ENCODE peak calls at places on chromosome 11, in four cellular contexts. One of them, this sample, is unnamed.
A peak's percentile ranks its signal among the peaks of the same experiment; 100 is the strongest.

GRCh38 chr11:67633758-67634365 is 4.1 kb upstream of the NUDT8 start:
- DNase-seq in astrocyte of the spinal cord: no peak
- DNase-seq in bronchial epithelial cell: no peak
- DNase-seq in IMR-90: no peak
- DNase-seq in this sample: no peak

GRCh38 chr11:100445231-100445735 is 241.8 kb upstream of the ARHGAP42 start:
- DNase-seq in astrocyte of the spinal cord: peak; percentile 63
- DNase-seq in bronchial epithelial cell: peak; percentile 43
- DNase-seq in IMR-90: no peak
- DNase-seq in this sample: no peak

GRCh38 chr11:71420455-71421241 is 27.5 kb downstream of the DHCR7 start:
- DNase-seq in astrocyte of the spinal cord: peak; percentile 41
- DNase-seq in bronchial epithelial cell: peak; percentile 51
- DNase-seq in IMR-90: peak; percentile 55
- DNase-seq in this sample: no peak

GRCh38 chr11:129416080-129416820 is 40.6 kb downstream of the BARX2 start:
- DNase-seq in astrocyte of the spinal cord: no peak
- DNase-seq in bronchial epithelial cell: no peak
- DNase-seq in IMR-90: no peak
- DNase-seq in this sample: no peak

GRCh38 chr11:123238297-123238696 is 43.2 kb upstream of the CLMP start:
- DNase-seq in astrocyte of the spinal cord: peak; percentile 33
- DNase-seq in bronchial epithelial cell: no peak
- DNase-seq in IMR-90: peak; percentile 61
- DNase-seq in this sample: peak; percentile 95

GRCh38 chr11:76030286-76030685 is 176.0 kb downstream of the WNT11 start:
- DNase-seq in astrocyte of the spinal cord: peak; percentile 93
- DNase-seq in bronchial epithelial cell: peak; percentile 89
- DNase-seq in IMR-90: peak; percentile 70
- DNase-seq in this sample: peak; percentile 53

GRCh38 chr11:77590194-77590591 is 440 bp downstream of the AQP11 start:
- DNase-seq in astrocyte of the spinal cord: peak; percentile 35
- DNase-seq in bronchial epithelial cell: peak; percentile 44
- DNase-seq in IMR-90: peak; percentile 46
- DNase-seq in this sample: peak; percentile 20

GRCh38 chr11:76910620-76911414 is 50.1 kb downstream of the ACER3 start:
- DNase-seq in astrocyte of the spinal cord: no peak
- DNase-seq in bronchial epithelial cell: no peak
- DNase-seq in IMR-90: no peak
- DNase-seq in this sample: peak; percentile 14

GRCh38 chr11:117072517-117073218 is 25.6 kb downstream of the SIK3 start:
- DNase-seq in astrocyte of the spinal cord: peak; percentile 92
- DNase-seq in bronchial epithelial cell: peak; percentile 96
- DNase-seq in IMR-90: peak; percentile 96
- DNase-seq in this sample: peak; percentile 75

GRCh38 chr11:34299962-34300350 is 57.9 kb downstream of the ABTB2 start:
- DNase-seq in astrocyte of the spinal cord: no peak
- DNase-seq in bronchial epithelial cell: no peak
- DNase-seq in IMR-90: no peak
- DNase-seq in this sample: no peak

GRCh38 chr11:34299284-34299961 is 58.4 kb downstream of the ABTB2 start:
- DNase-seq in astrocyte of the spinal cord: no peak
- DNase-seq in bronchial epithelial cell: no peak
- DNase-seq in IMR-90: no peak
- DNase-seq in this sample: no peak

GRCh38 chr11:34300571-34301295 is 57.1 kb downstream of the ABTB2 start:
- DNase-seq in astrocyte of the spinal cord: no peak
- DNase-seq in bronchial epithelial cell: no peak
- DNase-seq in IMR-90: no peak
- DNase-seq in this sample: no peak

GRCh38 chr11:34303028-34303427 is 54.8 kb downstream of the ABTB2 start:
- DNase-seq in astrocyte of the spinal cord: no peak
- DNase-seq in bronchial epithelial cell: no peak
- DNase-seq in IMR-90: no peak
- DNase-seq in this sample: no peak

DNA sequence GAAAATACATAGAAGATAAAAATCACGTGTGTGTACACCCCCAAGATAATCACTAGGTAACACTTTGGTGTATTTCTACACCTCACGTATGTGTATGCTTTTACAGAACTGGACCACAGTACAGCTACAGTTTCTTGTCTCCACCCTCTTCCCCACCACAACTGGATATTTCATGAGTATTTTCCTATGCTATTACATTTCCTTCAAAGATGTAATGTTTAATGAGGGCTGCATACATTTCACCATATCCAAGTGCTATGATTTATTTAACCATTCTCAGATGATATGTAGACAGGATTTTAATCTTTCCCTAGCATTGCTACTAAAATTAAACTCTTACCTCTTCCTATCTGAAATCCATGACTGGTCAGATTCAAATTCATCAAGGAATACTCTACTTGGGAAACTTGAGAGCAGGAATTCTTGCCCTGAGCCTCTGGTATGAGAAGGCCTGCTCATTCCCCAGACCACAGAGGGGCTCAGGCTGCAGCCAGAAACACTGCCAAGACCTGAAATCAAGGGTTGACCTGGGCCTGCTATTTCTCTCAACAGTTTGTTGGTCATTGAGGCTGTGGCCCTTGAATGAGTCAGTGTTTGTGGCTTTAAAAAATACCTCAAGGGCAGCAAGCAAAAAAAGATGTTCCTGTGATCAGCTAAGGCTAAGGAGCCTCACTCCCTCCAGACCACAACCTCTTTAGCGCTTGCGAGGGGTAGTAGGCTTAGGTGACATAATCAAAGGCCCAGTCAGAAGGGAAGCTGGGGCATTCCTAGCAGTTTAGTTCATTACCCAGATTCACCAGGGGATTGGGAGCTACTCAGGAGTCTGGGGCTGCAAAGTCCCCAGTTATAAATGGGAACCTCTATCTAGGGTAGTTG is 55.5 kb downstream of the ABTB2 start:
- DNase-seq in astrocyte of the spinal cord: peak; percentile 98
- DNase-seq in bronchial epithelial cell: peak; percentile 37
- DNase-seq in IMR-90: peak; percentile 98
- DNase-seq in this sample: peak; percentile 93
- H3K4me3 ChIP-seq in astrocyte of the spinal cord: no peak overlapping the region
- H3K4me3 ChIP-seq in bronchial epithelial cell: no peak overlapping the region
- H3K4me3 ChIP-seq in IMR-90: no peak overlapping the region
- H3K4me3 ChIP-seq in this sample: no peak overlapping the region

DNA sequence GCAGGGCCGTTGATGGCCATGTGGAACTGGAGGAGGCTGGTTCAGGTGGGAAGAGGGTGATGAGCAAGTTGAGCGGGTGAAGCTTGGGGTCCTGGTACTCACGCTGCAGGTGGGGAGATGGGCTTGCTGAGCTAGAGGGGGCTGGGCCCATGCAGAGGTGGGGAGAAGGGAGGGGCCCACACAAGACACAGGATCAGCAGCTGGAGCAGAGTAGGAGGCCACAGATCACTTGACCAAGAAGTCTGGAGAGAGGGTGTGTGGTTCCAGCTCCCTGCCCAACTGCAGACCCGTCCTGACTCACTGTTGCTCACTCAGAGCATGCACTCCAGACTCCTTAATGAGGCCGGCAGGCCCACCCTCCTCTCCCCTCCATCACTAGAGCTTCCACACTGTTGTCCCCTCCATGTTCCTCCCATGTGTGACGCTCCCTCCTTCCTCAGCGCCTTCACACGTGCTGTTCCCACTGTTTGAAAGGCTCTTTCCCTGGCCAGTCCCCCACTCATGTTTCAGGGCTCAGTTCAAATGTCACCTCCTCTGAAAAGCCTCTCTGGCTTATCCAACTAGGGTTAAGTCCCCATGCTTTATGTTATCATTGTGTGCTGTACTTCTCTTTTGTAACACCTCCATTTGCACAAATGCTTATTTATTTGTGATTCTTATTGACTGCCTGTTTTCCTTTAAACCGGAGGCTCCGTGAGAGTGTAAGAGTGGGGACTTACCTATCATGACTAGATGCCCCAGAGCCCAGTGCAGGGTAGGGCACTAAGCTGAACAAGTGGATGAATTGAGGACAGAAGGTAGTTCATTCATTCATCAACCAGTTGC is 2.3 kb downstream of the CCDC86 start:
- DNase-seq in astrocyte of the spinal cord: peak; percentile 57
- DNase-seq in bronchial epithelial cell: peak; percentile 35
- DNase-seq in IMR-90: peak; percentile 56
- DNase-seq in this sample: no peak
- H3K4me3 ChIP-seq in astrocyte of the spinal cord: peak overlapping the region; percentile 93
- H3K4me3 ChIP-seq in bronchial epithelial cell: no peak overlapping the region
- H3K4me3 ChIP-seq in IMR-90: no peak overlapping the region
- H3K4me3 ChIP-seq in this sample: peak overlapping the region; percentile 96

GRCh38 chr11:72740060-72740424 is 12.2 kb downstream of the ARAP1 start:
- DNase-seq in astrocyte of the spinal cord: no peak
- DNase-seq in bronchial epithelial cell: no peak
- DNase-seq in IMR-90: no peak
- DNase-seq in this sample: no peak

GRCh38 chr11:72739240-72740059 is 12.8 kb downstream of the ARAP1 start:
- DNase-seq in astrocyte of the spinal cord: no peak
- DNase-seq in bronchial epithelial cell: no peak
- DNase-seq in IMR-90: no peak
- DNase-seq in this sample: no peak

GRCh38 chr11:72741429-72741833 is 10.8 kb downstream of the ARAP1 start:
- DNase-seq in astrocyte of the spinal cord: no peak
- DNase-seq in bronchial epithelial cell: no peak
- DNase-seq in IMR-90: no peak
- DNase-seq in this sample: no peak

GRCh38 chr11:72741849-72742521 is 10.2 kb downstream of the ARAP1 start:
- DNase-seq in astrocyte of the spinal cord: no peak
- DNase-seq in bronchial epithelial cell: no peak
- DNase-seq in IMR-90: peak; percentile 29
- DNase-seq in this sample: no peak

GRCh38 chr11:72740562-72741428 is 11.4 kb downstream of the ARAP1 start:
- DNase-seq in astrocyte of the spinal cord: no peak
- DNase-seq in bronchial epithelial cell: no peak
- DNase-seq in IMR-90: no peak
- DNase-seq in this sample: no peak
- H3K4me3 ChIP-seq in astrocyte of the spinal cord: no peak overlapping the region
- H3K4me3 ChIP-seq in bronchial epithelial cell: no peak overlapping the region
- H3K4me3 ChIP-seq in IMR-90: no peak overlapping the region
- H3K4me3 ChIP-seq in this sample: no peak overlapping the region

GRCh38 chr11:65870307-65870658 is 2.3 kb downstream of the EFEMP2 start:
- DNase-seq in astrocyte of the spinal cord: no peak
- DNase-seq in bronchial epithelial cell: no peak
- DNase-seq in IMR-90: no peak
- DNase-seq in this sample: no peak

GRCh38 chr11:65872555-65873279 is at the start of gene EFEMP2:
- DNase-seq in astrocyte of the spinal cord: peak; percentile 49
- DNase-seq in bronchial epithelial cell: no peak
- DNase-seq in IMR-90: no peak
- DNase-seq in this sample: no peak

GRCh38 chr11:65869643-65870306 is 2.8 kb downstream of the EFEMP2 start:
- DNase-seq in astrocyte of the spinal cord: no peak
- DNase-seq in bronchial epithelial cell: no peak
- DNase-seq in IMR-90: no peak
- DNase-seq in this sample: no peak

GRCh38 chr11:65871811-65872548 is 620 bp downstream of the EFEMP2 start:
- DNase-seq in astrocyte of the spinal cord: peak; percentile 34
- DNase-seq in bronchial epithelial cell: no peak
- DNase-seq in IMR-90: no peak
- DNase-seq in this sample: no peak

DNA sequence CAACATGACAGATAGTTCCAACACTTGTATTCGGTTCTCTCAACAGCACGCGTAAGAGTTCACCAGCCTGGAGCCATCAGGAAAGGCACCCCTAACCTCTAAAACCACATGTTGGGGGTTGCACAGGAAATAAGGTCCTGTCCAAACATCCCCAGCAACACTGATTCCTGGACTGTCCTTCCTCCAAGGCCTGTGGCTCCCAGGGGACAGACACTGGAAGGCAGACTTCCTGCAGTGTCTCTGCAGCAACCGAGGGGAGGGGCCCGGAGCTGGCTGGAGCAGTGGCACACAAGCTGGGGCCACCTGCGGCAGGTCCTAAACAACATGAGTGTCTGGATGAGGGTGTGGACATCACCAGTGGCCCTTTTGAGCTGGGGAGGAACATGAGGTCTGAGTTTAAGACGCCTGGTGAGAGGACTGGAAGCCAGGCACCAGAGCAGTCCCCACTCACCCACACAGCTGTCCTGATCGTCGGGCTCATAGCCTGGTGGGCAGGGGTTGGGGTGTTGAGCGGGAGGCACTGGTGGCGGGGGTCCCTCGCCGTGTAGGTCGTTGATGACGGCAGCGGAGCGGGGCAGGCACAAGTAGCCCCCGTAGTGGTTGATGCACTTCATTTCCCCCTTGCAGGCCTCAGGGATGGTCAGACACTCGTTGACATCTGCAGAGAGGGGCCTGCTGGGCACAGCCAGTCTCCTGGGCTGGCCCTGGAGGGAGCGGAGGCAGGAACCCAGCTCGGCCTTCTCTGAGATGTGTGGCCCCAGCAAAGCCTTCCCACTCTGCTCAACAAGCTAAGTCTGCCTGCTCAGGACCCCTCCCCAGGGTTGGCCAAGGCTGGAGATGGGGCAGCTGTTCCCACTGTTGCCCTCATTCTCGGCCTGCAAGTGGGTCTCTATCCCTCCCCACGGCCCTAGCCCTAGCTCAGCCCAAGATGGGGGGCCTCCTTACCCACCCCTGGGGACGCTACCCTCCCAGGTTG is 1.6 kb downstream of the EFEMP2 start:
- DNase-seq in astrocyte of the spinal cord: no peak
- DNase-seq in bronchial epithelial cell: no peak
- DNase-seq in IMR-90: no peak
- DNase-seq in this sample: no peak
- H3K4me3 ChIP-seq in astrocyte of the spinal cord: peak overlapping the region; percentile 65
- H3K4me3 ChIP-seq in bronchial epithelial cell: no peak overlapping the region
- H3K4me3 ChIP-seq in IMR-90: peak overlapping the region; percentile 89
- H3K4me3 ChIP-seq in this sample: peak overlapping the region; percentile 69

GRCh38 chr11:130427581-130428211 is 713 bp downstream of the ADAMTS8 start:
- DNase-seq in astrocyte of the spinal cord: no peak
- DNase-seq in bronchial epithelial cell: no peak
- DNase-seq in IMR-90: no peak
- DNase-seq in this sample: no peak

GRCh38 chr11:130428271-130428670 is at the start of gene ADAMTS8:
- DNase-seq in astrocyte of the spinal cord: no peak
- DNase-seq in bronchial epithelial cell: no peak
- DNase-seq in IMR-90: no peak
- DNase-seq in this sample: no peak

GRCh38 chr11:130427049-130427388 is 1.4 kb downstream of the ADAMTS8 start:
- DNase-seq in astrocyte of the spinal cord: no peak
- DNase-seq in bronchial epithelial cell: no peak
- DNase-seq in IMR-90: no peak
- DNase-seq in this sample: no peak

GRCh38 chr11:130429983-130430382 is 1.6 kb upstream of the ADAMTS8 start:
- DNase-seq in astrocyte of the spinal cord: no peak
- DNase-seq in bronchial epithelial cell: no peak
- DNase-seq in IMR-90: no peak
- DNase-seq in this sample: no peak

GRCh38 chr11:130428692-130429681 is 578 bp upstream of the ADAMTS8 start:
- DNase-seq in astrocyte of the spinal cord: no peak
- DNase-seq in bronchial epithelial cell: no peak
- DNase-seq in IMR-90: no peak
- DNase-seq in this sample: no peak
- H3K4me3 ChIP-seq in astrocyte of the spinal cord: no peak overlapping the region
- H3K4me3 ChIP-seq in bronchial epithelial cell: no peak overlapping the region
- H3K4me3 ChIP-seq in IMR-90: peak overlapping the region; percentile 47
- H3K4me3 ChIP-seq in this sample: no peak overlapping the region

DNA sequence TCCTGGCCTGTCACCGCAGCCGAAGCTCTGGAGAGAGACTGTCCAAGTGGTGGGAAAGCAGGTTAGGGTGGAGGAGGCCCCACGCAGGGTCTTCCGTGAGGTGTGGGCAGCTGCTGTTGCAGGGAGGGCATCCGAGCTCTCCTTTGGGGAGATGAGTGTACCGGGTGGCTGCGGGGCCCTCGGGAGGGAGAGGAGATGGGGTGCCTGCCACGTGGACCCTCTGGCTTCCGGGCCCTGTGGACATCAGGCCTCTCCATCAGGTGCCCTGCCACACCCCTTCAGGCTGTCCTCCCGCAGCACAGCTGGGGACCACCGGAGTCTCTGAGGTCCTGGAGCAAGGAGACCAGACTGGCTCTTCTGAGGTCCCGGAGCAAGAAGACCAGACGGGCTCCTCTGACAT is 1.7 kb downstream of the PTDSS2 start:
- DNase-seq in astrocyte of the spinal cord: no peak
- DNase-seq in bronchial epithelial cell: no peak
- DNase-seq in IMR-90: no peak
- DNase-seq in this sample: no peak
- H3K4me3 ChIP-seq in astrocyte of the spinal cord: peak overlapping the region; percentile 68
- H3K4me3 ChIP-seq in bronchial epithelial cell: no peak overlapping the region
- H3K4me3 ChIP-seq in IMR-90: no peak overlapping the region
- H3K4me3 ChIP-seq in this sample: peak overlapping the region; percentile 91

This sample was measured in skeletal muscle cell.